ENCODE peak calls at places on chromosomes 4 and X, in seven cellular contexts. C is EH; Z is stimulated activated naive B cell treated with anti-CD40 and anti-IgM and Interleukin-4, amounts not matched to agents 10 μg/mL and 1 μg/mL and 100 μg/mL, for 72 hours; I is CD4-positive, alpha-beta T cell; U is activated CD4-positive, alpha-beta T cell treated with anti-CD3 and anti-CD28 coated beads for 24 hours; B is non-pigmented ciliary epithelial cell; G is AG04449. V is an unnamed sample.

GRCh38 chr4:165131247-165131832 is 18.7 kb upstream of the TMEM192 start:
- DNase-seq in G (no peak), B (peak; percentile 18), C (peak; percentile 59), I (peak; percentile 78), U (peak; percentile 71), Z (peak; percentile 64), V (peak; percentile 76)

GRCh38 chr4:85929926-85930325 is 429.9 kb downstream of the MAPK10 start:
- DNase-seq in B (no peak), G (no peak), U (no peak), Z (no peak), I (no peak), C (no peak), V (no peak)

GRCh38 chr4:26827798-26828197 is 32.8 kb upstream of the STIM2 start:
- DNase-seq in I (no peak), B (no peak), U (no peak), Z (no peak), C (no peak), G (no peak), V (no peak)

GRCh38 chr4:5804656-5805055 is 88.2 kb downstream of the CRMP1 start:
- DNase-seq in G (no peak), Z (no peak), B (no peak), U (no peak), C (no peak), I (no peak), V (no peak)

GRCh38 chr4:140884431-140885058 is 128.4 kb upstream of the TBC1D9 start:
- DNase-seq in U (no peak), I (no peak), B (peak; percentile 13), Z (peak; percentile 34), G (no peak), C (peak; percentile 78), V (no peak)

GRCh38 chrX:42219231-42219630 is 295.9 kb upstream of the CASK start:
- DNase-seq in B (no peak), U (no peak), G (no peak), Z (no peak), C (no peak), I (no peak), V (no peak)

GRCh38 chr4:2412534-2412884 is 5.9 kb downstream of the ZFYVE28 start:
- DNase-seq in G (no peak), U (peak; percentile 49), Z (no peak), C (no peak), B (no peak), I (no peak), V (peak; percentile 81)

GRCh38 chrX:78595901-78596502 is 63.1 kb downstream of the RTL3 start:
- DNase-seq in G (no peak), Z (no peak), U (no peak), I (no peak), C (peak; percentile 11), B (no peak), V (no peak)

GRCh38 chrX:40323977-40324376 is 226.2 kb upstream of the BCOR start:
- DNase-seq in C (no peak), U (no peak), B (no peak), Z (no peak), G (no peak), I (no peak), V (no peak)

GRCh38 chr4:130403221-130403620 is 1307.3 kb downstream of the C4orf33 start:
- DNase-seq in U (no peak), Z (no peak), I (no peak), G (no peak), B (no peak), C (no peak), V (no peak)

GRCh38 chrX:125651426-125651825 is 331.8 kb downstream of the TEX13C start:
- DNase-seq in I (no peak), G (no peak), Z (no peak), U (no peak), B (peak; percentile 4), C (no peak), V (no peak)

GRCh38 chr4:180028682-180029081 is 2214.5 kb upstream of the TENM3 start:
- DNase-seq in Z (peak; percentile 31), I (no peak), C (no peak), G (no peak), B (peak; percentile 4), U (no peak), V (no peak)

GRCh38 chrX:83845397-83845796 is 15.5 kb upstream of the CYLC1 start:
- DNase-seq in Z (no peak), B (no peak), I (no peak), U (peak; percentile 2), C (peak; percentile 4), G (no peak), V (no peak)

GRCh38 chr4:101921370-101921769 is 130.8 kb downstream of the BANK1 start:
- DNase-seq in B (no peak), C (no peak), I (no peak), Z (no peak), U (no peak), G (no peak), V (no peak)

GRCh38 chr4:57099363-57099762 is 10.8 kb downstream of the IGFBP7 start:
- DNase-seq in G (no peak), U (no peak), C (no peak), B (no peak), Z (no peak), I (no peak), V (no peak)

GRCh38 chr4:152431287-152431686 is 104.6 kb downstream of the FBXW7 start:
- DNase-seq in C (no peak), I (no peak), Z (no peak), G (no peak), U (no peak), B (no peak), V (no peak)

GRCh38 chr4:152479428-152480026 is 56.4 kb downstream of the FBXW7 start:
- DNase-seq in C (peak; percentile 51), I (no peak), U (no peak), Z (no peak), G (no peak), B (peak; percentile 43), V (no peak)

GRCh38 chr4:171983935-171984805 is 171.0 kb downstream of the GALNTL6 start:
- DNase-seq in G (no peak), U (no peak), I (no peak), Z (no peak), B (peak; percentile 3), C (no peak), V (no peak)

GRCh38 chrX:45774961-45775360 is 574.3 kb upstream of the DIPK2B start:
- DNase-seq in I (no peak), G (no peak), C (peak; percentile 89), U (no peak), Z (no peak), B (no peak), V (no peak)

GRCh38 chr4:31575504-31575903 is 855.3 kb downstream of the PCDH7 start:
- DNase-seq in Z (no peak), I (no peak), B (no peak), G (no peak), C (no peak), U (no peak), V (no peak)

GRCh38 chr4:152436384-152436783 is 99.5 kb downstream of the FBXW7 start:
- DNase-seq in I (no peak), U (no peak), C (no peak), B (no peak), G (no peak), Z (no peak), V (no peak)

GRCh38 chr4:3642056-3642630 is 109.9 kb upstream of the LRPAP1 start:
- DNase-seq in B (no peak), I (no peak), Z (no peak), U (no peak), C (no peak), G (no peak), V (no peak)

GRCh38 chr4:960140-960735 is 13.1 kb downstream of the DGKQ start:
- DNase-seq in C (no peak), I (no peak), Z (no peak), G (no peak), U (no peak), B (no peak), V (no peak)

GRCh38 chrX:24387724-24388123 is 27.3 kb downstream of the SUPT20HL1 start:
- DNase-seq in U (no peak), C (no peak), I (no peak), B (no peak), G (no peak), Z (no peak), V (no peak)